ENCODE peak calls at places on chromosomes 16 and 17, in four cellular contexts. One of them, this sample, is unnamed. For H3K4me1, the result is how much of the 10 kb centered on the place peaks cover.

GRCh38 chr16:4344659-4345438 is 6.3 kb downstream of the PAM16 start:
- DNase-seq in heart right ventricle: no peak
- DNase-seq in RWPE2: no peak
- DNase-seq in Panc1: no peak
- DNase-seq in this sample: no peak

GRCh38 chr17:42408076-42408475 is 15.0 kb downstream of the CAVIN1 start:
- DNase-seq in heart right ventricle: peak
- DNase-seq in Panc1: no peak
- DNase-seq in RWPE2: no peak
- DNase-seq in this sample: no peak

GRCh38 chr16:546909-547770 is 13.1 kb upstream of the PRR35 start:
- DNase-seq in Panc1: no peak
- DNase-seq in heart right ventricle: peak
- DNase-seq in RWPE2: no peak
- DNase-seq in this sample: no peak

GRCh38 chr17:50348522-50349240 is 2.8 kb downstream of the XYLT2 start:
- DNase-seq in RWPE2: peak
- DNase-seq in heart right ventricle: no peak
- DNase-seq in Panc1: no peak
- DNase-seq in this sample: no peak

GRCh38 chr16:26454102-26454501 is 612.6 kb upstream of the C16orf82 start:
- DNase-seq in heart right ventricle: no peak
- DNase-seq in RWPE2: no peak
- DNase-seq in Panc1: no peak
- DNase-seq in this sample: no peak

GRCh38 chr16:19167710-19168172 is 299 bp upstream of the SYT17 start:
- DNase-seq in heart right ventricle: peak
- DNase-seq in RWPE2: peak
- DNase-seq in Panc1: no peak
- DNase-seq in this sample: peak

GRCh38 chr16:12188674-12189249 is 212.2 kb downstream of the SNX29 start:
- DNase-seq in Panc1: no peak
- DNase-seq in RWPE2: no peak
- DNase-seq in heart right ventricle: no peak
- DNase-seq in this sample: no peak

GRCh38 chr17:1216209-1216937 is 36.6 kb upstream of the ABR start:
- DNase-seq in RWPE2: no peak
- DNase-seq in heart right ventricle: no peak
- DNase-seq in Panc1: no peak
- DNase-seq in this sample: no peak

GRCh38 chr17:10469459-10469858 is at the start of gene MYH4:
- DNase-seq in heart right ventricle: no peak
- DNase-seq in Panc1: no peak
- DNase-seq in RWPE2: no peak
- DNase-seq in this sample: no peak

GRCh38 chr17:82324566-82325285 is 7.3 kb upstream of the CD7 start:
- DNase-seq in heart right ventricle: no peak
- DNase-seq in Panc1: no peak
- DNase-seq in RWPE2: no peak
- DNase-seq in this sample: no peak

GRCh38 chr17:57633236-57633635 is 111.9 kb downstream of the CCDC182 start:
- DNase-seq in RWPE2: no peak
- DNase-seq in heart right ventricle: no peak
- DNase-seq in Panc1: no peak
- DNase-seq in this sample: no peak

GRCh38 chr17:8420041-8420934 is 15.4 kb upstream of the NDEL1 start:
- DNase-seq in heart right ventricle: peak
- DNase-seq in Panc1: no peak
- DNase-seq in RWPE2: no peak
- DNase-seq in this sample: no peak

GRCh38 chr17:10549108-10549842 is at the start of gene MYH2:
- DNase-seq in Panc1: no peak
- DNase-seq in RWPE2: no peak
- DNase-seq in heart right ventricle: no peak
- DNase-seq in this sample: no peak

GRCh38 chr17:58318627-58319180 is 9.9 kb downstream of the TSPOAP1 start:
- DNase-seq in heart right ventricle: no peak
- DNase-seq in Panc1: no peak
- DNase-seq in RWPE2: no peak
- DNase-seq in this sample: no peak

GRCh38 chr17:78390241-78391050 is 12.0 kb downstream of the PGS1 start:
- DNase-seq in heart right ventricle: peak
- DNase-seq in Panc1: no peak
- DNase-seq in RWPE2: no peak
- DNase-seq in this sample: no peak

GRCh38 chr17:63434951-63435571 is 11.0 kb downstream of the CYB561 start:
- DNase-seq in Panc1: no peak
- DNase-seq in RWPE2: peak
- DNase-seq in heart right ventricle: peak
- DNase-seq in this sample: no peak

GRCh38 chr16:5863207-5863606 is 765.6 kb upstream of the EEF2KMT start:
- DNase-seq in heart right ventricle: no peak
- DNase-seq in RWPE2: no peak
- DNase-seq in Panc1: no peak
- DNase-seq in this sample: no peak

GRCh38 chr17:66727634-66728570 is 107.0 kb upstream of the CACNG5 start:
- DNase-seq in heart right ventricle: peak
- DNase-seq in RWPE2: no peak
- DNase-seq in Panc1: peak
- DNase-seq in this sample: no peak

GRCh38 chr17:60604686-60605334 is 4.8 kb downstream of the PPM1D start:
- DNase-seq in heart right ventricle: no peak
- DNase-seq in Panc1: no peak
- DNase-seq in RWPE2: no peak
- DNase-seq in this sample: no peak

GRCh38 chr17:50955160-50955559 is 89.0 kb upstream of the TOB1 start:
- DNase-seq in RWPE2: no peak
- DNase-seq in heart right ventricle: no peak
- DNase-seq in Panc1: no peak
- DNase-seq in this sample: no peak

GRCh38 chr16:88454315-88455057 is 1.4 kb downstream of the ZFPM1 start:
- DNase-seq in RWPE2: no peak
- DNase-seq in heart right ventricle: no peak
- DNase-seq in Panc1: no peak
- DNase-seq in this sample: no peak

GRCh38 chr17:63125987-63126386 is 160.0 kb downstream of the TANC2 start:
- DNase-seq in RWPE2: no peak
- DNase-seq in Panc1: no peak
- DNase-seq in heart right ventricle: no peak
- DNase-seq in this sample: no peak

GRCh38 chr16:26765087-26765486 is 301.6 kb upstream of the C16orf82 start:
- DNase-seq in heart right ventricle: no peak
- DNase-seq in RWPE2: no peak
- DNase-seq in Panc1: no peak
- DNase-seq in this sample: no peak

GRCh38 chr17:76271669-76272540 is 6.8 kb downstream of the UBALD2 start:
- DNase-seq in RWPE2: no peak
- DNase-seq in Panc1: no peak
- DNase-seq in heart right ventricle: no peak
- DNase-seq in this sample: no peak

GRCh38 chr17:82152556-82153294 is 54.7 kb upstream of the FASN start:
- DNase-seq in Panc1: no peak
- DNase-seq in RWPE2: no peak
- DNase-seq in heart right ventricle: no peak
- DNase-seq in this sample: no peak

GRCh38 chr17:62075308-62075815 is 10.3 kb upstream of the MED13 start:
- DNase-seq in Panc1: no peak
- DNase-seq in heart right ventricle: no peak
- DNase-seq in RWPE2: no peak
- DNase-seq in this sample: no peak

GRCh38 chr16:54121539-54122295 is 164.9 kb downstream of the IRX3 start:
- DNase-seq in heart right ventricle: no peak
- DNase-seq in RWPE2: no peak
- DNase-seq in Panc1: no peak
- DNase-seq in this sample: no peak

GRCh38 chr17:3043737-3044365 is 19.6 kb downstream of the OR1D5 start:
- DNase-seq in RWPE2: no peak
- DNase-seq in heart right ventricle: no peak
- DNase-seq in Panc1: no peak
- DNase-seq in this sample: no peak

GRCh38 chr17:68697850-68698313 is 96.7 kb upstream of the FAM20A start:
- DNase-seq in Panc1: no peak
- DNase-seq in heart right ventricle: no peak
- DNase-seq in RWPE2: no peak
- DNase-seq in this sample: no peak

GRCh38 chr17:43760254-43760852 is 1.8 kb upstream of the SOST start:
- DNase-seq in heart right ventricle: peak
- DNase-seq in RWPE2: peak
- DNase-seq in Panc1: peak
- DNase-seq in this sample: peak

GRCh38 chr17:6455321-6455705 is 11.1 kb downstream of the PIMREG start:
- DNase-seq in Panc1: no peak
- DNase-seq in RWPE2: no peak
- DNase-seq in heart right ventricle: no peak
- DNase-seq in this sample: no peak

GRCh38 chr17:77854759-77855745 is 103.5 kb upstream of the TNRC6C start:
- DNase-seq in heart right ventricle: peak
- DNase-seq in RWPE2: no peak
- DNase-seq in Panc1: no peak
- DNase-seq in this sample: no peak

GRCh38 chr17:38789185-38789584 is 10.2 kb downstream of the PIP4K2B start:
- DNase-seq in heart right ventricle: no peak
- DNase-seq in Panc1: no peak
- DNase-seq in RWPE2: no peak
- DNase-seq in this sample: no peak

GRCh38 chr16:2919511-2920255 is 8.0 kb downstream of the FLYWCH1 start:
- DNase-seq in heart right ventricle: no peak
- DNase-seq in RWPE2: no peak
- DNase-seq in Panc1: no peak
- DNase-seq in this sample: no peak

DNA sequence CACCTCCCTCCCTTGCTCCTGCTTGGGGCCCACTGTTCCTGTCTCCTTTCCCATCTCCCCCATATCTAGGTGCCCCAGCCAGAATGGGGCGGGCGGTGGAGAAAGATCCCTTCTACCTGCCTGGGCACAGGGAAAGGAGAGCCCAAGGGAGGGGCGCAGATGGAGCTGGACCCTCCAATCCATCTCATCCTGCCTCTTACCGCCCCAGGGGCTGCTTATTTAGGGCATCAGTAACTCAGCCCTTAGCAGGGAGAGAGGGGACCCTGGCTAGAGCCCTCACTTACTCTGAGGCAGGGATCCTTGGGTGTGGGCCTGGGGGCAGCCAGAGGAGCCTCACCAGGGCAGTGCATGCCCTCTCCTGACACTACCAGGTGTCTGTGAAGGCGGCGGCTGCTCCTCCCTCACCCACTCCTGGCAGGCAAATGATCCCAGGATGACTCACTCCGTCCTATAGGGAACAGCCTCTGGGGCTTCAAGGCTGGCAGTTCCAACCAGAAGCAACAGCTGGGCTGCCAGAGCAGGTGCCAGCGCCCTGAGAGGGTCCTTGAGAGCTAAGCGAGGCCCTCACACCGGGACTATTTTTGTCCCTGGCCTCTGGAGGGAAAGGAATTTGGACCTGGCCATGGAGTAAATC is 16.3 kb upstream of the BCAR1 start:
- DNase-seq in RWPE2: peak
- DNase-seq in Panc1: no peak
- DNase-seq in heart right ventricle: peak
- DNase-seq in this sample: no peak
- H3K4me1 ChIP-seq in RWPE2: under half
- H3K4me1 ChIP-seq in Panc1: under half
- H3K4me1 ChIP-seq in heart right ventricle: under half
- H3K4me1 ChIP-seq in this sample: under half

GRCh38 chr16:10297341-10298006 is 88.4 kb upstream of the ATF7IP2 start:
- DNase-seq in heart right ventricle: no peak
- DNase-seq in RWPE2: no peak
- DNase-seq in Panc1: no peak
- DNase-seq in this sample: no peak
- H3K4me3 ChIP-seq in heart right ventricle: no peak
- H3K4me3 ChIP-seq in RWPE2: no peak
- H3K4me3 ChIP-seq in Panc1: no peak
- H3K4me3 ChIP-seq in this sample: no peak

DNA sequence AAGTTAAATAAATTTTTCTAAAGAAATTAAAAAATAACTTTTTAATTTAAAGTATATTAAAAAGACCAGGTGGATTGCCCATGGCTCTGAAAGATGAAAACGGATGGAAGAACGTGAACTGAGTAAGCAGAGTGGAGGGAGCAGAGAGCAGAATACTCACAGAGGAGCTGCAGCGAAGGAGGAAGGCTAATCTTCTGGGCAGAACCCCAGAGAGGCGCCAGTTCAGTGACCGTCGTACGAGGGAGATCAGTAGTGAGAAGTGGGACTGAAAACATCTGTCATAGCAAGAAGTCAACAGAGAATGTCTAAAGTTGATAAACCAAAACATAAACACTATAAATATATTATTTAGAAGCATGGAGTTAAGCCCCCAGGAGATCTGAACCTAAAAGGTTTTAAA is 34.9 kb downstream of the UBE2G1 start:
- DNase-seq in heart right ventricle: no peak
- DNase-seq in RWPE2: no peak
- DNase-seq in Panc1: no peak
- DNase-seq in this sample: no peak
- H3K4me1 ChIP-seq in heart right ventricle: under half
- H3K4me1 ChIP-seq in RWPE2: half or more
- H3K4me1 ChIP-seq in Panc1: under half
- H3K4me1 ChIP-seq in this sample: under half

DNA sequence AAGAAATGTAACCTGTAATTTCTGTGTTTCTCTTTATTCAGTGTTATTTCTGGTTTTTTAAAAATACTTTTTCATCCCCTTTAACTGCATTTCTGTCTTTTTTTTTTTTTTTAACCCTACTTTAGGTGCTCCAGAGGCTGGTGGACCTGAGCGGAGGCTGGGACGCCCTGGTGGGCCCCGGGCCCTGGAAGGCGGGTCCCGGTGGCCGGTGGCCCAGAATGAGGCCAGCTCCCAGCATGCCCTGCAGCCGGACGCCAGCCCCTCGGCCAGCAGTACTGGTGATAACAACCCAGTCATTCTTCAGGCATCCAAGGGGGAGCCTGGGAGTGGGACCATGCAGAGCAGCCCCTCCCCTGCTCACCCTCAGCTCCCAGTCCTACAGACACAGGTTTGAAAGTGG is 1.5 kb downstream of the SRCAP start:
- DNase-seq in heart right ventricle: peak
- DNase-seq in RWPE2: no peak
- DNase-seq in Panc1: no peak
- DNase-seq in this sample: no peak
- H3K4me3 ChIP-seq in heart right ventricle: peak
- H3K4me3 ChIP-seq in RWPE2: no peak
- H3K4me3 ChIP-seq in Panc1: no peak
- H3K4me3 ChIP-seq in this sample: no peak

This sample was measured in iPS DF 6.9.